ENCODE peak calls at places on chromosomes 3 and 15, in nine cellular contexts. N, E, Q, J, D, H, M, L and K are unnamed samples.

GRCh38 chr3:112307557-112307956 is 13.5 kb upstream of the SLC9C1 start:
- DNase-seq in N (no peak), E (no peak), Q (no peak), J (no peak), D (no peak), H (no peak), M (no peak), L (no peak), K (no peak)

GRCh38 chr3:128323206-128324081 is 143.2 kb downstream of the DNAJB8 start:
- DNase-seq in N (no peak), E (no peak), Q (no peak), J (peak), D (peak), H (peak), M (no peak), L (no peak), K (no peak)

GRCh38 chr3:128946411-128946810 is 47.5 kb downstream of the CFAP92 start:
- DNase-seq in N (peak), E (no peak), Q (no peak), J (no peak), D (no peak), H (no peak), M (no peak), L (no peak), K (peak)

GRCh38 chr3:178795349-178795748 is 259.1 kb downstream of the KCNMB2 start:
- DNase-seq in N (no peak), E (no peak), Q (no peak), J (peak), D (no peak), H (no peak), M (no peak), L (no peak), K (no peak)

GRCh38 chr3:72299321-72299802 is 514.4 kb upstream of the PROK2 start:
- DNase-seq in N (peak), E (no peak), Q (peak), J (no peak), D (no peak), H (no peak), M (peak), L (no peak), K (peak)

GRCh38 chr3:48532271-48532973 is 24.2 kb downstream of the PFKFB4 start:
- DNase-seq in N (no peak), E (no peak), Q (no peak), J (no peak), D (no peak), H (peak), M (no peak), L (no peak), K (no peak)

GRCh38 chr3:101464235-101464634 is 48.8 kb downstream of the SENP7 start:
- DNase-seq in N (no peak), E (no peak), Q (no peak), J (no peak), D (no peak), H (no peak), M (peak), L (no peak), K (peak)

GRCh38 chr3:38650248-38650940 is 907 bp upstream of the SCN5A start:
- DNase-seq in N (no peak), E (no peak), Q (no peak), J (peak), D (peak), H (no peak), M (no peak), L (no peak), K (no peak)

GRCh38 chr3:32435911-32436815 is 44.5 kb downstream of the CMTM7 start:
- DNase-seq in N (no peak), E (no peak), Q (peak), J (no peak), D (peak), H (no peak), M (no peak), L (no peak), K (no peak)

GRCh38 chr15:58742424-58743160 is 6.9 kb downstream of the ADAM10 start:
- DNase-seq in N (peak), E (no peak), Q (peak), J (no peak), D (no peak), H (no peak), M (no peak), L (no peak), K (no peak)

GRCh38 chr3:55519016-55519415 is 31.9 kb upstream of the WNT5A start:
- DNase-seq in N (peak), E (no peak), Q (no peak), J (no peak), D (peak), H (no peak), M (peak), L (no peak), K (peak)

GRCh38 chr3:185176756-185177359 is 24.0 kb upstream of the C3orf70 start:
- DNase-seq in N (peak), E (peak), Q (peak), J (peak), D (no peak), H (peak), M (peak), L (peak), K (no peak)

GRCh38 chr15:83698294-83698693 is 44.4 kb downstream of the ADAMTSL3 start:
- DNase-seq in N (peak), E (no peak), Q (peak), J (no peak), D (no peak), H (no peak), M (peak), L (no peak), K (peak)

GRCh38 chr3:72739521-72740466 is 108.5 kb downstream of the SHQ1 start:
- DNase-seq in N (no peak), E (no peak), Q (peak), J (no peak), D (no peak), H (no peak), M (no peak), L (no peak), K (no peak)

GRCh38 chr3:10140996-10141546 is 507 bp upstream of the VHL start:
- DNase-seq in N (no peak), E (no peak), Q (no peak), J (no peak), D (no peak), H (no peak), M (no peak), L (no peak), K (no peak)

GRCh38 chr3:28347374-28348285 is 891 bp upstream of the ZCWPW2 start:
- DNase-seq in N (peak), E (peak), Q (no peak), J (no peak), D (peak), H (no peak), M (peak), L (no peak), K (peak)

GRCh38 chr3:125319765-125320164 is 55.4 kb downstream of the ZNF148 start:
- DNase-seq in N (no peak), E (no peak), Q (no peak), J (no peak), D (no peak), H (no peak), M (no peak), L (no peak), K (no peak)

GRCh38 chr15:68330461-68330860 is 52.9 kb downstream of the FEM1B start:
- DNase-seq in N (peak), E (no peak), Q (no peak), J (no peak), D (no peak), H (no peak), M (no peak), L (no peak), K (no peak)

GRCh38 chr15:75606711-75607684 is 18.5 kb downstream of the SNUPN start:
- DNase-seq in N (peak), E (no peak), Q (peak), J (no peak), D (no peak), H (peak), M (no peak), L (no peak), K (no peak)

GRCh38 chr3:77906102-77906709 is 866.3 kb downstream of the ROBO2 start:
- DNase-seq in N (peak), E (no peak), Q (peak), J (no peak), D (no peak), H (no peak), M (peak), L (no peak), K (peak)

GRCh38 chr3:31980530-31981205 is 394 bp downstream of the OSBPL10 start:
- DNase-seq in N (peak), E (peak), Q (no peak), J (peak), D (peak), H (peak), M (peak), L (no peak), K (peak)